ENCODE peak calls at places on chromosome 5, in ten cellular contexts. F, A, Y, X, K, T, U, W, B and N are unnamed samples.

GRCh38 chr5:107361945-107362344 is 308.8 kb downstream of the EFNA5 start:
- DNase-seq in F (no peak), A (no peak), Y (no peak), X (no peak), K (peak), T (no peak), U (no peak), W (peak), B (no peak), N (no peak)

GRCh38 chr5:60102961-60103683 is 209.6 kb upstream of the PDE4D start:
- DNase-seq in F (no peak), A (no peak), Y (no peak), X (no peak), K (peak), T (no peak), U (no peak), W (peak), B (no peak), N (no peak)

GRCh38 chr5:138468133-138468965 is 3.1 kb downstream of the EGR1 start:
- DNase-seq in F (no peak), A (no peak), Y (no peak), X (no peak), K (peak), T (no peak), U (no peak), W (peak), B (no peak), N (no peak)

GRCh38 chr5:118981783-118982182 is 6.6 kb downstream of the DTWD2 start:
- DNase-seq in F (no peak), A (no peak), Y (no peak), X (no peak), K (peak), T (no peak), U (no peak), W (no peak), B (no peak), N (no peak)

GRCh38 chr5:55546991-55547390 is 12.2 kb upstream of the PLPP1 start:
- DNase-seq in F (no peak), A (no peak), Y (no peak), X (no peak), K (no peak), T (no peak), U (no peak), W (no peak), B (no peak), N (no peak)

GRCh38 chr5:23389543-23390215 is 117.7 kb upstream of the PRDM9 start:
- DNase-seq in F (no peak), A (no peak), Y (no peak), X (no peak), K (no peak), T (peak), U (peak), W (no peak), B (no peak), N (no peak)

GRCh38 chr5:62340979-62341378 is 35.0 kb downstream of the KIF2A start:
- DNase-seq in F (no peak), A (no peak), Y (no peak), X (no peak), K (no peak), T (no peak), U (no peak), W (no peak), B (no peak), N (no peak)

GRCh38 chr5:137609122-137609521 is 110.0 kb upstream of the SPOCK1 start:
- DNase-seq in F (no peak), A (no peak), Y (no peak), X (no peak), K (no peak), T (no peak), U (no peak), W (no peak), B (no peak), N (no peak)

GRCh38 chr5:33370135-33370472 is 70.7 kb upstream of the TARS1 start:
- DNase-seq in F (no peak), A (no peak), Y (no peak), X (no peak), K (peak), T (no peak), U (no peak), W (peak), B (no peak), N (no peak)

GRCh38 chr5:180291234-180291940 is 496 bp downstream of the MAPK9 start:
- DNase-seq in F (no peak), A (no peak), Y (no peak), X (no peak), K (no peak), T (no peak), U (no peak), W (peak), B (peak), N (no peak)

GRCh38 chr5:10581424-10581748 is 17.5 kb downstream of the ANKRD33B start:
- DNase-seq in F (no peak), A (no peak), Y (no peak), X (no peak), K (peak), T (no peak), U (no peak), W (peak), B (no peak), N (no peak)

GRCh38 chr5:6570530-6570929 is 62.3 kb downstream of the NSUN2 start:
- DNase-seq in F (peak), A (no peak), Y (no peak), X (no peak), K (peak), T (no peak), U (no peak), W (no peak), B (no peak), N (no peak)

GRCh38 chr5:59893436-59894227 is at the start of gene PDE4D:
- DNase-seq in F (peak), A (no peak), Y (no peak), X (peak), K (peak), T (peak), U (peak), W (peak), B (peak), N (no peak)

GRCh38 chr5:137945825-137946224 is 56.6 kb downstream of the PKD2L2 start:
- DNase-seq in F (no peak), A (no peak), Y (no peak), X (no peak), K (no peak), T (no peak), U (no peak), W (no peak), B (no peak), N (no peak)

GRCh38 chr5:39586185-39586584 is 161.4 kb upstream of the DAB2 start:
- DNase-seq in F (no peak), A (no peak), Y (no peak), X (no peak), K (no peak), T (no peak), U (no peak), W (no peak), B (no peak), N (no peak)

GRCh38 chr5:34833991-34834793 is 4.8 kb upstream of the TTC23L start:
- DNase-seq in F (no peak), A (no peak), Y (no peak), X (no peak), K (peak), T (no peak), U (no peak), W (no peak), B (no peak), N (no peak)

GRCh38 chr5:74801941-74802340 is 34.9 kb downstream of the NSA2 start:
- DNase-seq in F (no peak), A (no peak), Y (no peak), X (no peak), K (peak), T (no peak), U (no peak), W (peak), B (no peak), N (no peak)

GRCh38 chr5:9477537-9477936 is 68.3 kb downstream of the SEMA5A start:
- DNase-seq in F (no peak), A (no peak), Y (no peak), X (no peak), K (no peak), T (no peak), U (no peak), W (no peak), B (no peak), N (no peak)

GRCh38 chr5:104754311-104754995 is 1191.9 kb upstream of the NUDT12 start:
- DNase-seq in F (no peak), A (no peak), Y (no peak), X (no peak), K (no peak), T (no peak), U (no peak), W (no peak), B (no peak), N (no peak)

GRCh38 chr5:93078082-93079038 is 502.7 kb downstream of the NR2F1-AS1 start:
- DNase-seq in F (no peak), A (no peak), Y (no peak), X (peak), K (peak), T (peak), U (peak), W (peak), B (peak), N (no peak)

GRCh38 chr5:158802941-158803341 is 296.8 kb downstream of the EBF1 start:
- DNase-seq in F (no peak), A (no peak), Y (no peak), X (no peak), K (no peak), T (no peak), U (no peak), W (no peak), B (no peak), N (no peak)

GRCh38 chr5:167587768-167588167 is 703.7 kb upstream of the WWC1 start:
- DNase-seq in F (no peak), A (no peak), Y (no peak), X (no peak), K (peak), T (no peak), U (peak), W (peak), B (peak), N (no peak)

GRCh38 chr5:56060276-56061110 is 65.7 kb upstream of the IL6ST start:
- DNase-seq in F (no peak), A (no peak), Y (peak), X (no peak), K (no peak), T (no peak), U (no peak), W (peak), B (no peak), N (no peak)

GRCh38 chr5:135269224-135269623 is 129.8 kb downstream of the MACROH2A1 start:
- DNase-seq in F (no peak), A (no peak), Y (no peak), X (no peak), K (no peak), T (no peak), U (no peak), W (no peak), B (no peak), N (no peak)

GRCh38 chr5:119276976-119277375 is 78.8 kb upstream of the TNFAIP8 start:
- DNase-seq in F (no peak), A (no peak), Y (no peak), X (no peak), K (no peak), T (no peak), U (no peak), W (no peak), B (no peak), N (no peak)

GRCh38 chr5:150285114-150285513 is 4.5 kb downstream of the CAMK2A start:
- DNase-seq in F (no peak), A (no peak), Y (no peak), X (no peak), K (no peak), T (no peak), U (no peak), W (no peak), B (no peak), N (no peak)

GRCh38 chr5:6737043-6737941 is 24.1 kb downstream of the TENT4A start:
- DNase-seq in F (no peak), A (no peak), Y (no peak), X (peak), K (no peak), T (no peak), U (no peak), W (no peak), B (no peak), N (no peak)

GRCh38 chr5:149387081-149387611 is 8.1 kb upstream of the IL17B start:
- DNase-seq in F (no peak), A (no peak), Y (no peak), X (no peak), K (no peak), T (no peak), U (no peak), W (no peak), B (no peak), N (no peak)

GRCh38 chr5:124876983-124877382 is 130.5 kb upstream of the ZNF608 start:
- DNase-seq in F (no peak), A (no peak), Y (no peak), X (no peak), K (no peak), T (no peak), U (no peak), W (peak), B (no peak), N (no peak)

GRCh38 chr5:17327048-17327447 is 109.6 kb downstream of the BASP1 start:
- DNase-seq in F (no peak), A (no peak), Y (no peak), X (no peak), K (no peak), T (no peak), U (no peak), W (no peak), B (no peak), N (no peak)

GRCh38 chr5:11590475-11590874 is 313.8 kb downstream of the CTNND2 start:
- DNase-seq in F (no peak), A (no peak), Y (no peak), X (no peak), K (no peak), T (no peak), U (no peak), W (no peak), B (no peak), N (no peak)

GRCh38 chr5:83856898-83857297 is 136.2 kb upstream of the HAPLN1 start:
- DNase-seq in F (no peak), A (no peak), Y (no peak), X (no peak), K (no peak), T (no peak), U (no peak), W (no peak), B (no peak), N (no peak)

GRCh38 chr5:38605610-38606009 is 49.2 kb upstream of the LIFR start:
- DNase-seq in F (no peak), A (no peak), Y (no peak), X (no peak), K (no peak), T (no peak), U (no peak), W (no peak), B (no peak), N (no peak)

GRCh38 chr5:165029471-165029870 is 1524.1 kb downstream of the MAT2B start:
- DNase-seq in F (no peak), A (no peak), Y (no peak), X (no peak), K (no peak), T (no peak), U (no peak), W (peak), B (no peak), N (no peak)

GRCh38 chr5:143011621-143012020 is 241.4 kb downstream of the ARHGAP26 start:
- DNase-seq in F (no peak), A (no peak), Y (no peak), X (no peak), K (no peak), T (no peak), U (no peak), W (peak), B (no peak), N (no peak)